ENCODE peak calls at places on chromosome 1, in eight cellular contexts. F is transverse colon, W is HL-60, U is breast epithelium, T is stomach, I is spleen, M is HCT116, N is vagina. J is an unnamed sample.

GRCh38 chr1:25873120-25873519 is 2.4 kb downstream of the PAQR7 start:
- DNase-seq in F (peak; percentile 31), W (no peak), U (no peak), T (peak; percentile 61), I (peak; percentile 64), M (no peak), N (no peak), J (no peak)

GRCh38 chr1:168963596-168963995 is 142.9 kb upstream of the ATP1B1 start:
- DNase-seq in F (no peak), W (no peak), U (no peak), T (no peak), I (no peak), M (no peak), N (no peak), J (no peak)

GRCh38 chr1:214352838-214353237 is 71.9 kb downstream of the SMYD2 start:
- DNase-seq in F (no peak), W (no peak), U (no peak), T (no peak), I (no peak), M (no peak), N (no peak), J (no peak)

GRCh38 chr1:119159963-119160362 is 19.5 kb upstream of the WARS2 start:
- DNase-seq in F (no peak), W (no peak), U (no peak), T (no peak), I (no peak), M (no peak), N (no peak), J (no peak)

GRCh38 chr1:191528275-191528674 is 630.0 kb upstream of the RGS18 start:
- DNase-seq in F (no peak), W (no peak), U (peak; percentile 42), T (no peak), I (no peak), M (no peak), N (no peak), J (no peak)

GRCh38 chr1:245765241-245766000 is 610.6 kb downstream of the KIF26B start:
- DNase-seq in F (no peak), W (no peak), U (no peak), T (no peak), I (no peak), M (no peak), N (no peak), J (no peak)

GRCh38 chr1:204829133-204829532 is 41.5 kb upstream of the NFASC start:
- DNase-seq in F (no peak), W (no peak), U (peak; percentile 26), T (no peak), I (no peak), M (no peak), N (no peak), J (no peak)

GRCh38 chr1:77400781-77401180 is 119.0 kb downstream of the AK5 start:
- DNase-seq in F (no peak), W (no peak), U (no peak), T (no peak), I (no peak), M (no peak), N (no peak), J (no peak)

GRCh38 chr1:15090373-15090772 is 63.2 kb upstream of the TMEM51 start:
- DNase-seq in F (peak; percentile 88), W (no peak), U (peak; percentile 83), T (peak; percentile 95), I (peak; percentile 91), M (peak; percentile 31), N (no peak), J (no peak)

DNA sequence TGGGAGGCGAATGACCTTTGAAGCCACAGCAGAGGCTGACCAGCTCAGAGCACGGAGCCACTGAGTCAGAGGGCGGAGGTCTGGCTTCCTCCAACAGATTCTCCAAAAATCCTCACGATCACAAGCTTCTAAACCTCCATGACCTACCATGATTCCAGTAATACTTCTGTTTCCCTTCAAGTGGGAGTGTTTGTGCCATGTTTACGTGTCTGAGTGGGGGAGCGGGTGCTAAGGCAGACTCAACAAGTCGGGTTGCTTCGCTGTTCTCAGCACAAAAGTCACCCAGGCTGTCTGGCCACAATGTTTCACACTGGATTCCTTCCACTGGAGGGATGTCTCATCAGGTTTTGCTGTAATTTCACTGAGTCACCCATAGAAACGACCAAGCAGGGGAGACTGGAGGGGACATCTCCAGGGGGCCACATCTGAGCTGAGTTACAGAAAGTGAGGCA is 86.2 kb downstream of the SLC66A1 start:
- DNase-seq in F (peak; percentile 39), W (no peak), U (no peak), T (no peak), I (no peak), M (no peak), N (no peak), J (no peak)
- TF ChIP-seq POLR2AphosphoS5 in F (peak; percentile 41), W (no peak), U (no peak), T (peak; percentile 89), I (no peak), M (no peak), N (peak; percentile 32), J (no peak)

DNA sequence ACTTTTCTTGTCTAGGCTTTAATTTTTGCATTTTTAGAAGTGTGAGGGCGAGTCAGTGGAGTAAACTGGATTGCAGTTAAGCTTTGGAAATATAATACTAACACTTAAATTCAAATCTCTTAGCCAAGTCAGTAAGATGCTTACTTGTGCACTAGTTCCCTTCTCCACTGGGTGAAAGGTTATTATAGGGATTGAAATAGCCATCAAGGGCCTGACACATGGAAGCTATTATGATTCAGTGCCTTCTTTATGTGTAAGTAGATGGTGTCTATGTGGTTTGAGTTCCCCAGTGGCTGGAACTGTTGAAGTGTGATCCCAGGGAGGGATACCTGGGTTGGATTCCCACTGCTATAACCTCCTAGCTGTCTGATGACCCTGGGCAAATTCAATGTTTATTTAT is 24.7 kb upstream of the DMRTA2 start:
- DNase-seq in F (no peak), W (no peak), U (no peak), T (no peak), I (no peak), M (no peak), N (no peak), J (no peak)
- H3K4me3 ChIP-seq in F (no peak overlapping the region), W (no peak overlapping the region), U (no peak overlapping the region), T (no peak overlapping the region), I (no peak overlapping the region), M (no peak overlapping the region), N (no peak overlapping the region), J (no peak overlapping the region)

GRCh38 chr1:59366352-59366751 is 69.5 kb downstream of the FGGY start:
- DNase-seq in F (no peak), W (no peak), U (no peak), T (no peak), I (no peak), M (no peak), N (no peak), J (no peak)

GRCh38 chr1:59361766-59362165 is 64.9 kb downstream of the FGGY start:
- DNase-seq in F (no peak), W (no peak), U (no peak), T (no peak), I (no peak), M (no peak), N (no peak), J (no peak)

GRCh38 chr1:59368007-59368670 is 71.2 kb downstream of the FGGY start:
- DNase-seq in F (no peak), W (no peak), U (no peak), T (no peak), I (no peak), M (no peak), N (no peak), J (no peak)

GRCh38 chr1:59364012-59364411 is 67.1 kb downstream of the FGGY start:
- DNase-seq in F (no peak), W (no peak), U (no peak), T (no peak), I (no peak), M (no peak), N (no peak), J (no peak)

DNA sequence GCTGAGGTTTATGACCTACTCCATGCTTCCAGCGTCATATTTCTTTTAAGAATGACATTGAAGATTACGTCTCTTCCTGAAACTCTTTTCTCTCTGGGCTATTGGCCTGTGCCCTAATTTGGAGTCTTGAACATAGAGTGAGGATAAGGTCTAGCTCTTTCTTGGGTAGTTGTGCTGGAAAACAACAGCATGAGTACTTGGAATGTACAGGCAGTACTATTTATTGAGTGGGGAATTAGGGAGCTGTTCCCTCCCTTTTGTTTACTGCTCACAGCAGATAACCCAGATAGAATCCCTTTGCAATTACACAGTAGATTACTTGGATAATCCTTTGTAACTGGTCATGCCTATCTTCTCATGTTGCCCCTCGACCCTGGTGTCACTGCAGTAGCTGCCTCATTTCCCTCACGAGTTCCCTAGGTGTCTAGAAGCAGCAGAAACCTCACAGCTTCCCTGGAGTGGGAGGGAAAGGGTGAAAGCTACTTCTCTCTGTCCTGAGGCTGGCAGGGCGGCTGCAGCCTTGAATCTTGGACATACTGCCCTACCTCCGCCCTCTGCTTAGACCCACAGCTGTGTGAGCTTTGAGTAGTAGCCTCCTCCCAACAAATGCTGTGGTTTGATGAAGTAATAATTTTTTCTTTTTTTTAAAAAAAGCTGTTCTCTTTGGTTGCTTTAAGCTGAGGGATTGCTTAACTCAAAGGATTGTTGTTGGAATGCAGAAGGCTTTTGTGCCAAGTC is 70.5 kb downstream of the FGGY start:
- DNase-seq in F (peak; percentile 39), W (peak; percentile 73), U (peak; percentile 54), T (peak; percentile 31), I (no peak), M (no peak), N (no peak), J (no peak)
- TF ChIP-seq POLR2AphosphoS5 in F (no peak), W (peak; percentile 26), U (peak; percentile 41), T (peak; percentile 40), I (no peak), M (no peak), N (no peak), J (no peak)

GRCh38 chr1:228497817-228498216 is 10.6 kb downstream of the RNF187 start:
- DNase-seq in F (no peak), W (no peak), U (no peak), T (no peak), I (peak; percentile 48), M (no peak), N (no peak), J (no peak)

GRCh38 chr1:228500901-228501871 is 14.0 kb downstream of the RNF187 start:
- DNase-seq in F (peak; percentile 88), W (peak; percentile 69), U (peak; percentile 72), T (peak; percentile 87), I (peak; percentile 95), M (peak; percentile 60), N (no peak), J (peak; percentile 77)

GRCh38 chr1:228497206-228497605 is 10.0 kb downstream of the RNF187 start:
- DNase-seq in F (no peak), W (no peak), U (no peak), T (no peak), I (no peak), M (no peak), N (no peak), J (no peak)

GRCh38 chr1:228502522-228502921 is 15.3 kb downstream of the RNF187 start:
- DNase-seq in F (no peak), W (no peak), U (no peak), T (no peak), I (no peak), M (no peak), N (no peak), J (no peak)

DNA sequence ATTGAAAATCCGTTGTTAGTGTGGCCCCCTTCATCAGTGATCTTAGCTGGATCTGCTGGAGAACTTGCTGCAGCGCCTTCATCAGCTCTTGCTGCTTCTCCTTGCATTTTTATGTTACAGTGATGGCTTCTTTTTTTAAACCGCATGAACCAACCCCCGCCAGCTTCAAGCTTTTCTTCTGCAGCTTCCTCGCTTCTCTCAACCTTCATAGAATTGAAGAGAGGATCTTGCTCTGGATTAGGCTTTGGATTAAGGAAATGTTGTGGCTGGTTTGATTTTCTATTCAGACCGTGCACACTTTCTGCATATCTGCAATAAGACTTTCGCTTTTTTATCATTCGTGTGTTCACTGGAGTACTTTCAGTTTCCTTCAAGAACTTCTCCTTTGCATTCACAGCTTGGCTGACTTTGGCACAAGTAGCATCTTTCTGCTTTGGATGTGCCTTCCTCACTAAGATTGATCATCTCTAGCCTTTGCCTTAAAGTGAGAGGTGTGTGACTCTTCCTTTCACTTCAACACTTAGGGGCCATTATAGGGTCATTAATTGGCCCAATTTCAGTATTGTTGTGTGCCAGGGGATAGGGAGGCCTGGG is 13.1 kb downstream of the RNF187 start:
- DNase-seq in F (no peak), W (no peak), U (no peak), T (no peak), I (peak; percentile 15), M (no peak), N (no peak), J (no peak)
- H3K4me3 ChIP-seq in F (no peak overlapping the region), W (peak overlapping the region; percentile 37), U (no peak overlapping the region), T (no peak overlapping the region), I (peak overlapping the region; percentile 60), M (no peak overlapping the region), N (no peak overlapping the region), J (no peak overlapping the region)